ENCODE peak calls at places on chromosomes 2 and 18, in nine cellular contexts. One of them, this sample, is unnamed. For H3K4me1, the result is how much of the 10 kb centered on the place peaks cover.

GRCh38 chr2:209937893-209938292 is 64.5 kb upstream of the RPE start:
- DNase-seq in endothelial cell of umbilical vein: peak
- DNase-seq in transverse colon: no peak
- DNase-seq in breast epithelium: no peak
- DNase-seq in GM23338: no peak
- DNase-seq in prostate gland: no peak
- DNase-seq in suprapubic skin: no peak
- DNase-seq in HCT116: no peak
- DNase-seq in K562: no peak
- DNase-seq in this sample: no peak

GRCh38 chr18:23626451-23627279 is 36.0 kb downstream of the ANKRD29 start:
- DNase-seq in endothelial cell of umbilical vein: peak
- DNase-seq in transverse colon: no peak
- DNase-seq in breast epithelium: no peak
- DNase-seq in GM23338: no peak
- DNase-seq in prostate gland: no peak
- DNase-seq in suprapubic skin: no peak
- DNase-seq in HCT116: no peak
- DNase-seq in K562: no peak
- DNase-seq in this sample: no peak

GRCh38 chr2:157559890-157560289 is 68.8 kb downstream of the ACVR1C start:
- DNase-seq in endothelial cell of umbilical vein: no peak
- DNase-seq in transverse colon: no peak
- DNase-seq in breast epithelium: no peak
- DNase-seq in GM23338: no peak
- DNase-seq in prostate gland: no peak
- DNase-seq in suprapubic skin: no peak
- DNase-seq in HCT116: no peak
- DNase-seq in K562: no peak
- DNase-seq in this sample: no peak

GRCh38 chr18:38545071-38545470 is 979.5 kb upstream of the CELF4 start:
- DNase-seq in endothelial cell of umbilical vein: no peak
- DNase-seq in transverse colon: no peak
- DNase-seq in breast epithelium: no peak
- DNase-seq in GM23338: peak
- DNase-seq in prostate gland: peak
- DNase-seq in suprapubic skin: no peak
- DNase-seq in HCT116: no peak
- DNase-seq in K562: peak
- DNase-seq in this sample: no peak

GRCh38 chr2:96108578-96109561 is 7.5 kb downstream of the ADRA2B start:
- DNase-seq in endothelial cell of umbilical vein: no peak
- DNase-seq in transverse colon: no peak
- DNase-seq in breast epithelium: no peak
- DNase-seq in GM23338: peak
- DNase-seq in prostate gland: no peak
- DNase-seq in suprapubic skin: peak
- DNase-seq in HCT116: no peak
- DNase-seq in K562: no peak
- DNase-seq in this sample: no peak

GRCh38 chr2:224532441-224532840 is 52.7 kb downstream of the CUL3 start:
- DNase-seq in endothelial cell of umbilical vein: no peak
- DNase-seq in transverse colon: no peak
- DNase-seq in breast epithelium: no peak
- DNase-seq in GM23338: no peak
- DNase-seq in prostate gland: no peak
- DNase-seq in suprapubic skin: no peak
- DNase-seq in HCT116: no peak
- DNase-seq in K562: no peak
- DNase-seq in this sample: no peak

GRCh38 chr2:112483047-112483473 is 1.1 kb downstream of the TTL start:
- DNase-seq in endothelial cell of umbilical vein: peak
- DNase-seq in transverse colon: no peak
- DNase-seq in breast epithelium: no peak
- DNase-seq in GM23338: peak
- DNase-seq in prostate gland: no peak
- DNase-seq in suprapubic skin: no peak
- DNase-seq in HCT116: no peak
- DNase-seq in K562: peak
- DNase-seq in this sample: no peak

GRCh38 chr2:223488814-223489213 is 113.3 kb downstream of the SCG2 start:
- DNase-seq in endothelial cell of umbilical vein: peak
- DNase-seq in transverse colon: no peak
- DNase-seq in breast epithelium: no peak
- DNase-seq in GM23338: no peak
- DNase-seq in prostate gland: no peak
- DNase-seq in suprapubic skin: no peak
- DNase-seq in HCT116: no peak
- DNase-seq in K562: peak
- DNase-seq in this sample: no peak

GRCh38 chr2:42068571-42069178 is 20.9 kb downstream of the PKDCC start:
- DNase-seq in endothelial cell of umbilical vein: no peak
- DNase-seq in transverse colon: no peak
- DNase-seq in breast epithelium: no peak
- DNase-seq in GM23338: no peak
- DNase-seq in prostate gland: no peak
- DNase-seq in suprapubic skin: no peak
- DNase-seq in HCT116: no peak
- DNase-seq in K562: no peak
- DNase-seq in this sample: no peak

GRCh38 chr2:65367517-65367916 is 64.9 kb downstream of the SPRED2 start:
- DNase-seq in endothelial cell of umbilical vein: peak
- DNase-seq in transverse colon: peak
- DNase-seq in breast epithelium: peak
- DNase-seq in GM23338: no peak
- DNase-seq in prostate gland: peak
- DNase-seq in suprapubic skin: no peak
- DNase-seq in HCT116: no peak
- DNase-seq in K562: peak
- DNase-seq in this sample: no peak

GRCh38 chr2:172921538-172922236 is 154.0 kb upstream of the MAP3K20 start:
- DNase-seq in endothelial cell of umbilical vein: peak
- DNase-seq in transverse colon: no peak
- DNase-seq in breast epithelium: no peak
- DNase-seq in GM23338: no peak
- DNase-seq in prostate gland: no peak
- DNase-seq in suprapubic skin: no peak
- DNase-seq in HCT116: no peak
- DNase-seq in K562: no peak
- DNase-seq in this sample: no peak

GRCh38 chr2:197496695-197497094 is 2.9 kb downstream of the HSPD1 start:
- DNase-seq in endothelial cell of umbilical vein: no peak
- DNase-seq in transverse colon: no peak
- DNase-seq in breast epithelium: no peak
- DNase-seq in GM23338: no peak
- DNase-seq in prostate gland: no peak
- DNase-seq in suprapubic skin: no peak
- DNase-seq in HCT116: no peak
- DNase-seq in K562: no peak
- DNase-seq in this sample: no peak
- H3K4me1 ChIP-seq in endothelial cell of umbilical vein: under half
- H3K4me1 ChIP-seq in transverse colon: under half
- H3K4me1 ChIP-seq in breast epithelium: under half
- H3K4me1 ChIP-seq in GM23338: under half
- H3K4me1 ChIP-seq in prostate gland: under half
- H3K4me1 ChIP-seq in suprapubic skin: under half
- H3K4me1 ChIP-seq in HCT116: under half
- H3K4me1 ChIP-seq in K562: under half
- H3K4me1 ChIP-seq in this sample: under half

GRCh38 chr2:233125455-233126065 is 65.4 kb downstream of the INPP5D start:
- DNase-seq in endothelial cell of umbilical vein: no peak
- DNase-seq in transverse colon: no peak
- DNase-seq in breast epithelium: no peak
- DNase-seq in GM23338: no peak
- DNase-seq in prostate gland: no peak
- DNase-seq in suprapubic skin: peak
- DNase-seq in HCT116: no peak
- DNase-seq in K562: no peak
- DNase-seq in this sample: no peak
- H3K27ac ChIP-seq in endothelial cell of umbilical vein: no peak
- H3K27ac ChIP-seq in transverse colon: no peak
- H3K27ac ChIP-seq in breast epithelium: no peak
- H3K27ac ChIP-seq in GM23338: no peak
- H3K27ac ChIP-seq in prostate gland: no peak
- H3K27ac ChIP-seq in suprapubic skin: no peak
- H3K27ac ChIP-seq in HCT116: no peak
- H3K27ac ChIP-seq in K562: no peak
- H3K27ac ChIP-seq in this sample: no peak

DNA sequence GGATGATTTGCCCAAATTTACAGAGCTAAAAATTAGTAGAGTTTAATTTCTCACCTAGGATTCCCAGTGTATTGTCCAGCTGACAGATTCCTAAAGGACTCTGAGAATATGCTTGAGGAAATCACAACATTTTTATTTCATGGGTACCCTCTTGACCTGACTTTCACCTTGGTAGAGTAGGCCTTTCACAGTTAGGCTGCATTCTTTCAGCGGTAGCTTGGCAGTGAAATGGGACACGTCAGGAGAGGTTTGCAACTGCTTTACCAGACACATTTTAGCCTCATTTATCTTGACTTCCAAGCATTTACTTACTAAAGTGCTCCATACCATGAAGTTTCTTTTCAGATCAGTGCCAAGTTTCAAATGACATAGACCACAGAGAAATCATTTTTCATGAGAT is 938.0 kb upstream of the LRRTM1 start:
- DNase-seq in endothelial cell of umbilical vein: no peak
- DNase-seq in transverse colon: no peak
- DNase-seq in breast epithelium: no peak
- DNase-seq in GM23338: peak
- DNase-seq in prostate gland: no peak
- DNase-seq in suprapubic skin: no peak
- DNase-seq in HCT116: no peak
- DNase-seq in K562: no peak
- DNase-seq in this sample: no peak
- TF ChIP-seq POLR2AphosphoS5 in endothelial cell of umbilical vein: no peak
- TF ChIP-seq POLR2AphosphoS5 in transverse colon: no peak
- TF ChIP-seq POLR2AphosphoS5 in breast epithelium: no peak
- TF ChIP-seq POLR2AphosphoS5 in GM23338: no peak
- TF ChIP-seq POLR2AphosphoS5 in prostate gland: no peak
- TF ChIP-seq POLR2AphosphoS5 in suprapubic skin: no peak
- TF ChIP-seq POLR2AphosphoS5 in HCT116: no peak
- TF ChIP-seq POLR2AphosphoS5 in K562: no peak
- TF ChIP-seq POLR2AphosphoS5 in this sample: no peak

DNA sequence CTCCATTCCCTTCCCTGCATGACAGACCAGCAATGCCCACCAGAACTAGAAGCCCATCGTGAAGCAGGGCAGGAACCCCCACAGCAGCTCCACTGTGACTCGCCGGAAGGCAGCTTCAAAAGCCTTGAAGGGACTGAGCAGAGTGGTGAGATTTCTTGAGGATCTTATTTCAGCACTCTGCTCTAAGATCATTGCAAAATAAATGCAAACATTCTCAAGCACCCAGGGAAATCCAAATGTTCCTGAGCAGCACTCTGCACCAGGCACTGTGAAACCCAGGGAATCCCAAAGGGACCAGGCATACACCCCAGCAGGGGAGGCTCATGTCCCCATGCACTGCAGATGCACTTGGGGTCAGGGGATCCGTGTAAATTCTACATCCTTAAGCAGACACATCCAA is 518.0 kb upstream of the SMIM21 start:
- DNase-seq in endothelial cell of umbilical vein: no peak
- DNase-seq in transverse colon: no peak
- DNase-seq in breast epithelium: no peak
- DNase-seq in GM23338: no peak
- DNase-seq in prostate gland: no peak
- DNase-seq in suprapubic skin: no peak
- DNase-seq in HCT116: no peak
- DNase-seq in K562: no peak
- DNase-seq in this sample: no peak
- H3K4me1 ChIP-seq in endothelial cell of umbilical vein: under half
- H3K4me1 ChIP-seq in transverse colon: under half
- H3K4me1 ChIP-seq in breast epithelium: under half
- H3K4me1 ChIP-seq in GM23338: under half
- H3K4me1 ChIP-seq in prostate gland: under half
- H3K4me1 ChIP-seq in suprapubic skin: under half
- H3K4me1 ChIP-seq in HCT116: under half
- H3K4me1 ChIP-seq in K562: under half
- H3K4me1 ChIP-seq in this sample: under half

GRCh38 chr2:69119541-69119940 is 106.6 kb downstream of the ANTXR1 start:
- DNase-seq in endothelial cell of umbilical vein: no peak
- DNase-seq in transverse colon: no peak
- DNase-seq in breast epithelium: no peak
- DNase-seq in GM23338: no peak
- DNase-seq in prostate gland: no peak
- DNase-seq in suprapubic skin: no peak
- DNase-seq in HCT116: no peak
- DNase-seq in K562: no peak
- DNase-seq in this sample: no peak
- H3K27ac ChIP-seq in endothelial cell of umbilical vein: no peak
- H3K27ac ChIP-seq in transverse colon: peak
- H3K27ac ChIP-seq in breast epithelium: no peak
- H3K27ac ChIP-seq in GM23338: no peak
- H3K27ac ChIP-seq in prostate gland: peak
- H3K27ac ChIP-seq in suprapubic skin: no peak
- H3K27ac ChIP-seq in HCT116: no peak
- H3K27ac ChIP-seq in K562: no peak
- H3K27ac ChIP-seq in this sample: peak

DNA sequence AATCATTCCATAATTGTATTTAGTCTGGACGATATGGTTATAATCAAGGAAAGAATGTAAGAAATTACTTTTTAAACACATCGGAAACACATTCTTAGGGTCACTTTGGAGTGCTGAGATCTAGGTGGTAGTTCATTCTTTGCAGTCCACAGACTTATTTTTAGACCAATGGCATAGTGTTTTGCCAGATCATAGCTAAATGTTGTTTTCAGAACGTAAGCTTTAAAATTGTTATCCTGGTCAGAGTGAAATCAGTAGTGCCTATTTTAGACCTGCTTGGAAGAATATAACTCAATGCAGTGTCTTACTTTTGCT is 4.3 kb downstream of the MYL12A start:
- DNase-seq in endothelial cell of umbilical vein: peak
- DNase-seq in transverse colon: no peak
- DNase-seq in breast epithelium: no peak
- DNase-seq in GM23338: no peak
- DNase-seq in prostate gland: no peak
- DNase-seq in suprapubic skin: no peak
- DNase-seq in HCT116: no peak
- DNase-seq in K562: no peak
- DNase-seq in this sample: no peak
- TF ChIP-seq POLR2AphosphoS5 in endothelial cell of umbilical vein: peak
- TF ChIP-seq POLR2AphosphoS5 in transverse colon: no peak
- TF ChIP-seq POLR2AphosphoS5 in breast epithelium: no peak
- TF ChIP-seq POLR2AphosphoS5 in GM23338: no peak
- TF ChIP-seq POLR2AphosphoS5 in prostate gland: no peak
- TF ChIP-seq POLR2AphosphoS5 in suprapubic skin: no peak
- TF ChIP-seq POLR2AphosphoS5 in HCT116: peak
- TF ChIP-seq POLR2AphosphoS5 in K562: no peak
- TF ChIP-seq POLR2AphosphoS5 in this sample: no peak